ENCODE peak calls at places on chromosomes 2 and 18, in four cellular contexts. A is thoracic aorta, U is fibroblast of the aortic adventitia, R is astrocyte. D is an unnamed sample.

GRCh38 chr2:151289972-151290335 is 486 bp upstream of the NMI start:
- DNase-seq in A (no peak), U (no peak), R (no peak), D (peak)

GRCh38 chr18:56124186-56124585 is 514.2 kb downstream of the TXNL1 start:
- DNase-seq in A (no peak), U (peak), R (peak), D (peak)

GRCh38 chr2:146949400-146949799 is 895.4 kb upstream of the ACVR2A start:
- DNase-seq in A (no peak), U (no peak), R (no peak), D (no peak)

GRCh38 chr2:151357359-151357758 is at the start of gene TNFAIP6:
- DNase-seq in A (no peak), U (peak), R (peak), D (peak)

GRCh38 chr18:12059334-12060181 is 34.1 kb upstream of the ANKRD62 start:
- DNase-seq in A (no peak), U (no peak), R (no peak), D (no peak)

GRCh38 chr2:197893403-197894177 is 89.2 kb downstream of the PLCL1 start:
- DNase-seq in A (no peak), U (no peak), R (no peak), D (no peak)

GRCh38 chr2:8249769-8250168 is 432.1 kb upstream of the ID2 start:
- DNase-seq in A (no peak), U (no peak), R (no peak), D (no peak)

GRCh38 chr2:71843391-71843850 is 304.2 kb downstream of the CYP26B1 start:
- DNase-seq in A (no peak), U (peak), R (peak), D (peak)

GRCh38 chr2:109700680-109701274 is 86.6 kb downstream of the SOWAHC start:
- DNase-seq in A (no peak), U (no peak), R (no peak), D (no peak)
- TF ChIP-seq CTCF in A (no peak), U (no peak), R (no peak), D (no peak)

GRCh38 chr2:99636432-99637034 is 146.7 kb upstream of the REV1 start:
- DNase-seq in A (no peak), U (no peak), R (no peak), D (no peak)

GRCh38 chr2:99638791-99639190 is 149.0 kb upstream of the REV1 start:
- DNase-seq in A (no peak), U (no peak), R (no peak), D (no peak)

GRCh38 chr2:99635710-99636431 is 146.1 kb upstream of the REV1 start:
- DNase-seq in A (peak), U (no peak), R (peak), D (no peak)

GRCh38 chr2:99634234-99634633 is 144.4 kb upstream of the REV1 start:
- DNase-seq in A (no peak), U (no peak), R (no peak), D (no peak)

GRCh38 chr2:99637157-99637697 is 147.4 kb upstream of the REV1 start:
- DNase-seq in A (no peak), U (no peak), R (no peak), D (no peak)
- H3K4me3 ChIP-seq in A (no peak), U (no peak), R (no peak), D (no peak)

DNA sequence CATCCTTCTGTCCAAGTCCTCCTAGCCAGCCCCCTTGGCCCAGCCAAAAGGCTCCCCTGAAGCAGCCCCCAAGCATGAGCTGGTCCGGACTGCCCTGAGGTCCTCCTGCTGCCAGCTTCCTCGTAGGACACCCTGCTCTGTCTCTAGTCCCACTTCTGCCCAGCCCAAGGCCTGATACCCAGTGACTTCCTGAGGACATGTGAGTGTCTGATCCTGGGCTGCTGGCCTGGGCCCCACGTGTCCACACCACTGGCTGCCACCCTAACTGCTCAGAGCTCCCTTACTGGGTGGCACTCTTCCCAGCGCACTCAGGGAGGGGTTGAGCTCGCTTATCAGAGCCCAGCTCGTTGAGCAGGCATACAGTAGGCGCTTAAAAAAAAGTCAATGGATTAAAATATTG is 34.4 kb upstream of the PDIA6 start:
- DNase-seq in A (no peak), U (no peak), R (no peak), D (no peak)
- TF ChIP-seq CTCF in A (no peak), U (no peak), R (no peak), D (no peak)

GRCh38 chr2:163834221-163834620 is 98.4 kb upstream of the FIGN start:
- DNase-seq in A (no peak), U (no peak), R (no peak), D (no peak)

DNA sequence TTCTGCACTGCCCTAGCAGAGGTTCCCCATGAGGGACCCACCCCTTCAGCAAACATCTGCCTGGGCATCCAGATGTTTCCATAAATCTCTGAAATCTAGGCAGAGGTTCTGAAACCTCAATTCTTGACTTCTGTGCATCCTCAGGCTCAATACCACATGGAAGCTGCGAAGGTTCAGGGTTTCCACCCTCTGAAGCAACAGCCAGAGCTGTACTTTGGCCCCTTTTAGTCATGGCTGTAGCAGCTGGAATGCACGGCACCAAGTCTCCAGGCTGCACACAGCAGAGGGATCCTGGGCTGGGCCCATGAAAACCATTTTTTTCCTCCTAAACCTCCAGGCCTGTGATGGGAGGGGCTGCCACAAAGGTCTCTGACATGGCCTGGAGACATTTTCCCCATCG is 93.0 kb upstream of the FIGN start:
- DNase-seq in A (no peak), U (no peak), R (no peak), D (no peak)
- H3K4me3 ChIP-seq in A (no peak), U (no peak), R (no peak), D (no peak)

GRCh38 chr2:117936871-117937428 is 76.9 kb downstream of the CCDC93 start:
- DNase-seq in A (no peak), U (peak), R (no peak), D (no peak)

GRCh38 chr2:117935954-117936353 is 77.9 kb downstream of the CCDC93 start:
- DNase-seq in A (no peak), U (no peak), R (no peak), D (no peak)

GRCh38 chr2:117938611-117939010 is 75.3 kb downstream of the CCDC93 start:
- DNase-seq in A (no peak), U (no peak), R (no peak), D (no peak)

GRCh38 chr2:117933884-117934354 is 80.0 kb downstream of the CCDC93 start:
- DNase-seq in A (no peak), U (no peak), R (no peak), D (no peak)

GRCh38 chr2:117935436-117935835 is 78.4 kb downstream of the CCDC93 start:
- DNase-seq in A (no peak), U (no peak), R (no peak), D (no peak)
- TF ChIP-seq CTCF in A (no peak), U (no peak), R (no peak), D (no peak)

GRCh38 chr2:204871246-204871953 is 326.1 kb downstream of the PARD3B start:
- DNase-seq in A (no peak), U (peak), R (peak), D (peak)

GRCh38 chr2:204870053-204870452 is 324.8 kb downstream of the PARD3B start:
- DNase-seq in A (no peak), U (no peak), R (no peak), D (no peak)

GRCh38 chr2:204863351-204863750 is 318.1 kb downstream of the PARD3B start:
- DNase-seq in A (no peak), U (no peak), R (peak), D (no peak)

DNA sequence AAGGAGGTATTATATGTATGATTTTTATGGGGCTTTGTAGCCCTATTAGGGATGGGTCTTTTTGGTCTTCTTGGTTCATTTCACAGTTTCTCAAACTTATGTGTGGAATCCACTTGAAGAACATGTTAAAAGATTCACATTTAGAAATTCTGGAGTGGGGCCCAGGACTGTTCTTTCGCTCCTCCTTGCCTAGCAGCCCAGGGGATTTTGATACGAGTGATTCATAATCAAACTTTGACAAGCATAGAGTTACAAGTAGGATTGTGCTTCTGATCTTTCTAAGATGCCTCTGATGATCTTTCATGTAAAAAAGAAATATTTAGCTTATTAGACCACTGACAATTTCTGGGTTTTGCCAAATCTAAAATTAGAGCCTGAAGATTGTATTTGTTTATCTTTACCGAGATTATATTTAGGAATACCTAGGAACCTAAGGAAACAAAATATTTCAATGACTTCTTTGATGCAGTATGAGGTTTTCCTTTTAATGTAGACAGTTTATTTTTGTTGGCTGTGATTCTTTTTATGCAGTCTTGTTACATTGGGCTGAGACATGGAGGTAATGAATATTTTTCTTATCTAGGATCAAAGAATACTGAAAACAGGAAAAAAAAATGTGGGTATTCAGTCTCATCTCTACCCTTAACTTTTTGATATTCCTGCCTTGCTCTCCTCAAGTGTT is 324.0 kb downstream of the PARD3B start:
- DNase-seq in A (no peak), U (peak), R (peak), D (no peak)
- H3K4me3 ChIP-seq in A (no peak), U (no peak), R (no peak), D (no peak)

GRCh38 chr2:5188636-5189035 is 503.5 kb upstream of the SOX11 start:
- DNase-seq in A (no peak), U (no peak), R (no peak), D (peak)
- TF ChIP-seq CTCF in A (no peak), U (no peak), R (no peak), D (no peak)

DNA sequence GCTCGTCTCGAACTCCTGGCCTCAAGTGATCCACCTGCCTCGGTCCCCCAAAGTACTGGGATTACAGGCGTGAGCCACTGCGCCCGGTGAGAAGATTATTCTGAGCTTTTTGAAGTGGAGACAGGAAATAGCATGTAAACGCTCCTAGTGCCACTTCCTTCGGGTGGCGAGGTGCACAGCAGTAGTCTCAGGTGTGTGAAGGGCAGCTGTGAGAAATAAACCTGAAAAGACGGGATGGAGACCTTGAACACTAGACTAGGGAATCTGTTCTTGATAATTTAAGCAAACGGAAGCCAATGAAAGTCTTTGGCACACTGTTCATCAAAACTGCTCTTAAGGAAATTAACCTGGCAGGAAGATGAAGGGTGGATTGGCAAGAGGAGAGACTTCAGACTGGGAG is 444 bp upstream of the PLEKHH2 start:
- DNase-seq in A (no peak), U (no peak), R (no peak), D (no peak)
- H3K4me3 ChIP-seq in A (peak), U (peak), R (peak), D (peak)

GRCh38 chr2:189047469-189047868 is 73.3 kb downstream of the COL3A1 start:
- DNase-seq in A (no peak), U (no peak), R (no peak), D (no peak)
- TF ChIP-seq CTCF in A (no peak), U (no peak), R (no peak), D (no peak)

GRCh38 chr2:216372761-216373291 is 543 bp upstream of the MARCHF4 start:
- DNase-seq in A (no peak), U (peak), R (peak), D (peak)
- H3K4me3 ChIP-seq in A (peak), U (peak), R (peak), D (no peak)